ENCODE peak calls at places on chromosome 16, in ten cellular contexts. G is endothelial cell of umbilical vein, W is HCT116, Z is tibial nerve, A is right lobe of liver, Y is thyroid gland, R is prostate gland, U is Peyer's patch, J is IMR-90, S is ovary. T is an unnamed sample. For H3K9me3, the result is how much of the 10 kb centered on the place peaks cover.

GRCh38 chr16:8127096-8127495 is 463.2 kb downstream of the TMEM114 start:
- DNase-seq in Z (no peak), J (no peak), S (no peak), R (no peak), W (no peak), U (no peak), A (no peak), G (no peak), Y (no peak), T (no peak)

GRCh38 chr16:81601008-81601428 is 156.4 kb downstream of the CMIP start:
- DNase-seq in R (peak), Z (no peak), Y (no peak), W (no peak), A (no peak), S (no peak), G (no peak), J (peak), U (no peak), T (no peak)

GRCh38 chr16:583815-584591 is 5.9 kb upstream of the RAB40C start:
- DNase-seq in G (no peak), S (peak), R (no peak), W (no peak), U (no peak), Y (no peak), J (no peak), A (no peak), Z (no peak), T (no peak)

GRCh38 chr16:27853101-27853500 is 210.4 kb downstream of the GSG1L start:
- DNase-seq in R (no peak), J (no peak), Y (peak), U (peak), A (no peak), G (no peak), S (no peak), Z (no peak), W (no peak), T (peak)

GRCh38 chr16:12426122-12426521 is 377.6 kb downstream of the CPPED1 start:
- DNase-seq in G (no peak), J (peak), Y (no peak), W (no peak), A (no peak), Z (no peak), U (no peak), R (no peak), S (no peak), T (no peak)

GRCh38 chr16:57732011-57732410 is 3.6 kb upstream of the KATNB1 start:
- DNase-seq in R (no peak), W (no peak), U (no peak), Z (no peak), Y (no peak), J (peak), S (no peak), A (no peak), G (no peak), T (no peak)

GRCh38 chr16:70736454-70737376 is 50.9 kb upstream of the MTSS2 start:
- DNase-seq in S (no peak), J (peak), Z (no peak), W (no peak), A (no peak), Y (no peak), U (no peak), G (no peak), R (no peak), T (no peak)

GRCh38 chr16:55447231-55447630 is 31.8 kb upstream of the MMP2 start:
- DNase-seq in Y (no peak), W (no peak), R (no peak), G (no peak), Z (no peak), A (no peak), U (no peak), J (no peak), S (no peak), T (no peak)

GRCh38 chr16:82748026-82748425 is 121.3 kb downstream of the CDH13 start:
- DNase-seq in Y (no peak), U (no peak), S (no peak), G (peak), A (no peak), J (peak), W (no peak), R (no peak), Z (no peak), T (no peak)

GRCh38 chr16:19886061-19886792 is 1.6 kb upstream of the GPRC5B start:
- DNase-seq in Z (peak), S (peak), A (peak), J (peak), G (peak), Y (peak), W (peak), R (peak), U (peak), T (peak)

GRCh38 chr16:65572156-65572555 is 450.3 kb upstream of the CDH11 start:
- DNase-seq in S (no peak), Z (no peak), Y (no peak), J (peak), W (no peak), R (no peak), U (no peak), A (no peak), G (peak), T (no peak)

GRCh38 chr16:30535106-30535776 is 583 bp upstream of the ZNF747 start:
- DNase-seq in U (no peak), G (no peak), S (no peak), Z (no peak), A (no peak), J (no peak), Y (no peak), R (no peak), W (no peak), T (no peak)

GRCh38 chr16:20336955-20337354 is 9.6 kb upstream of the GP2 start:
- DNase-seq in S (no peak), W (no peak), U (no peak), Y (no peak), A (no peak), Z (no peak), G (no peak), R (no peak), J (no peak), T (no peak)

GRCh38 chr16:30769379-30770089 is 7.4 kb downstream of the RNF40 start:
- DNase-seq in W (no peak), A (peak), U (peak), R (no peak), Z (no peak), G (no peak), J (no peak), S (no peak), Y (no peak), T (no peak)

GRCh38 chr16:66131156-66131807 is 235.2 kb upstream of the CDH5 start:
- DNase-seq in G (no peak), J (peak), Y (no peak), A (no peak), W (no peak), S (no peak), R (no peak), U (no peak), Z (no peak), T (no peak)

GRCh38 chr16:14302399-14303181 is 231.5 kb downstream of the MRTFB start:
- DNase-seq in A (peak), Y (no peak), W (no peak), G (peak), R (no peak), U (no peak), Z (no peak), S (peak), J (no peak), T (peak)

GRCh38 chr16:15732416-15732815 is 82.4 kb downstream of the NDE1 start:
- DNase-seq in J (peak), G (no peak), R (no peak), S (no peak), A (no peak), W (no peak), Y (no peak), Z (no peak), U (no peak), T (no peak)

GRCh38 chr16:70157105-70157476 is 16.5 kb upstream of the CLEC18C start:
- DNase-seq in A (no peak), W (no peak), Z (no peak), S (no peak), Y (no peak), R (peak), J (no peak), G (peak), U (no peak), T (peak)

GRCh38 chr16:586645-587590 is 2.9 kb upstream of the RAB40C start:
- DNase-seq in W (no peak), Z (no peak), U (no peak), Y (peak), G (no peak), A (peak), S (no peak), R (no peak), J (no peak), T (no peak)

GRCh38 chr16:25014500-25015147 is 545 bp downstream of the ARHGAP17 start:
- DNase-seq in J (peak), W (no peak), R (peak), Z (peak), S (peak), Y (peak), G (peak), A (peak), U (peak), T (peak)

GRCh38 chr16:8237452-8237851 is 352.9 kb downstream of the TMEM114 start:
- DNase-seq in G (no peak), J (no peak), W (no peak), R (no peak), S (no peak), Y (no peak), U (no peak), Z (no peak), A (no peak), T (no peak)

GRCh38 chr16:86222965-86223551 is 287.3 kb upstream of the FOXF1 start:
- DNase-seq in Y (no peak), A (no peak), J (peak), G (peak), S (no peak), U (no peak), Z (no peak), R (no peak), W (no peak), T (peak)

GRCh38 chr16:83717814-83718213 is 90.0 kb upstream of the HSBP1 start:
- DNase-seq in U (no peak), R (no peak), W (no peak), G (peak), A (no peak), Y (no peak), S (no peak), Z (no peak), J (peak), T (peak)

GRCh38 chr16:66847533-66848057 is 3.4 kb downstream of the CA7 start:
- DNase-seq in U (peak), Z (no peak), R (no peak), S (no peak), G (no peak), A (no peak), W (no peak), Y (no peak), J (no peak), T (no peak)

GRCh38 chr16:30644334-30644830 is 6.4 kb upstream of the PRR14 start:
- DNase-seq in R (no peak), G (no peak), U (no peak), A (no peak), J (no peak), W (no peak), S (no peak), Y (no peak), Z (no peak), T (no peak)

GRCh38 chr16:27253526-27253930 is 15.0 kb downstream of the NSMCE1 start:
- DNase-seq in U (peak), S (no peak), A (no peak), W (peak), G (peak), Z (no peak), Y (no peak), R (no peak), J (peak), T (no peak)

GRCh38 chr16:76162046-76162445 is 115.2 kb upstream of the CNTNAP4 start:
- DNase-seq in G (no peak), Z (no peak), W (no peak), J (no peak), Y (no peak), U (no peak), R (no peak), S (no peak), A (no peak), T (no peak)

GRCh38 chr16:31485571-31485970 is 2.6 kb downstream of the SLC5A2 start:
- DNase-seq in G (no peak), U (no peak), J (no peak), W (no peak), Z (no peak), Y (no peak), S (no peak), A (peak), R (no peak), T (no peak)

GRCh38 chr16:23408242-23409201 is 44.5 kb downstream of the COG7 start:
- DNase-seq in G (no peak), Z (peak), Y (peak), A (no peak), J (peak), S (no peak), U (peak), R (peak), W (no peak), T (no peak)

GRCh38 chr16:30356401-30357084 is 1.4 kb upstream of the CD2BP2 start:
- DNase-seq in G (no peak), S (no peak), Y (peak), J (no peak), U (peak), W (no peak), A (peak), R (no peak), Z (no peak), T (no peak)

GRCh38 chr16:68548947-68549346 is 9.9 kb downstream of the ZFP90 start:
- DNase-seq in A (no peak), Y (no peak), S (no peak), U (no peak), R (no peak), J (no peak), Z (no peak), G (no peak), W (no peak), T (no peak)
- H3K9me3 ChIP-seq in A (under half), Y (under half), S (under half), U (under half), R (under half), J (half or more), Z (under half), G (under half), W (under half), T (under half)

DNA sequence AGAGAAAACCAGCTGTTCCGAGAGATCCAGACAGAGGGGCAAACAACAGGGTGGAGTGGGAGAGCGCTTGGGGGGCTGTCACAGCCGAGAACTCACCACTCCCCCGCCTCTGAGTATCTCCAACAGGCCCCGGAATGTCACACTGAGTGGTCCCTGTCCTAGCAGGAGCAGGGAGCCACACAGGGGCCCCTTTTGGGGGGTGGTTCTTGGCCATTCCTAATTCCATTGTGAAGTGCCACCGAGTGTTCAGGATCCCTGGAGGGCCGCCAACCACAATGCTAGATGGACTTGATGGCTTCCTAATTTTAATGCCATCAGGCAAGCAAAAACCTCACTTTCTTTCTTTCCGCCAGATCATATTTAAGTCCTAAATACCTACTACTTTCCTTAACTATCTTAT is 16.8 kb downstream of the ABCA3 start:
- DNase-seq in S (no peak), G (no peak), R (no peak), J (no peak), Y (no peak), A (no peak), W (no peak), Z (no peak), U (no peak), T (no peak)
- TF ChIP-seq POLR2A in S (no peak), G (no peak), R (no peak), J (no peak), Y (no peak), A (no peak), W (no peak), Z (no peak), U (no peak), T (no peak)

GRCh38 chr16:3317315-3317999 is 12.2 kb downstream of the ZNF75A start:
- DNase-seq in S (no peak), W (no peak), A (no peak), U (no peak), J (peak), Y (no peak), G (peak), Z (no peak), R (no peak), T (no peak)
- H3K9me3 ChIP-seq in S (under half), W (under half), A (half or more), U (half or more), J (half or more), Y (under half), G (under half), Z (under half), R (under half), T (half or more)

DNA sequence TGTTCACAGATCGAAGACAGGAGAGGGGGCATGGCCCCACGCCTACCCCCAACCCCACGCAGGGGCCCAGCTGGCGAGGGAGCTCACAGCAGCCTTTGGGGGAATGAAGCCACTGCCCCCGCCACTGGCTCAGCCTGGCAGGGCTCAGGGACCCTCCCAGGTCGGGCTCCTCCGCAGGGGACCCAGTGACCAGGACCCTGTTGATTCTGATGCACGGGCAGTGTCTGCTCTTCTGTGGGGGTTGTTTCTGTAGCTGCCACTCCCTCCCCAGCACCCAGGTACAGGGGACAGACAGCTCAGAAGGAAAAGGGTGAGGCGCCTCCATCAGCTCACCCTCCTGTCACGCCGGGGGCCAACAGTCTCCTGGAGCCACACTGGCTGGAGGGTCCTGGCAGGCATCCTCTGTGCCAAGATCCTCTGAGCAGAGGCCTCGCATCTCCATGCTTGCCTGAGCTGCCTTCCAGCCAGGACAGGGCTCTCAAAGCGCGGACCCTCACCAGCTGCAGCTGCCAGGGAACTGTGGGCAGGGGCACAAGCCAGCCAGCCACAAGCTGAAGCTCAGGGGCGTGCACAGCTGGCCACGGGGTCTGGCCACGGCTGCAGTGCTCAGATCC is 49.1 kb downstream of the ZNF778 start:
- DNase-seq in R (no peak), J (no peak), G (no peak), A (peak), Y (no peak), U (no peak), Z (no peak), W (no peak), S (no peak), T (no peak)
- TF ChIP-seq POLR2A in R (no peak), J (no peak), G (no peak), A (no peak), Y (no peak), U (no peak), Z (no peak), W (no peak), S (no peak), T (no peak)

GRCh38 chr16:35140293-35140986 is 1681.0 kb downstream of the TP53TG3F start:
- DNase-seq in G (no peak), A (no peak), J (no peak), Y (no peak), W (no peak), R (no peak), U (peak), S (no peak), Z (no peak), T (no peak)
- H3K9me3 ChIP-seq in G (under half), A (under half), J (under half), Y (under half), W (under half), R (under half), U (under half), S (under half), Z (under half), T (under half)

DNA sequence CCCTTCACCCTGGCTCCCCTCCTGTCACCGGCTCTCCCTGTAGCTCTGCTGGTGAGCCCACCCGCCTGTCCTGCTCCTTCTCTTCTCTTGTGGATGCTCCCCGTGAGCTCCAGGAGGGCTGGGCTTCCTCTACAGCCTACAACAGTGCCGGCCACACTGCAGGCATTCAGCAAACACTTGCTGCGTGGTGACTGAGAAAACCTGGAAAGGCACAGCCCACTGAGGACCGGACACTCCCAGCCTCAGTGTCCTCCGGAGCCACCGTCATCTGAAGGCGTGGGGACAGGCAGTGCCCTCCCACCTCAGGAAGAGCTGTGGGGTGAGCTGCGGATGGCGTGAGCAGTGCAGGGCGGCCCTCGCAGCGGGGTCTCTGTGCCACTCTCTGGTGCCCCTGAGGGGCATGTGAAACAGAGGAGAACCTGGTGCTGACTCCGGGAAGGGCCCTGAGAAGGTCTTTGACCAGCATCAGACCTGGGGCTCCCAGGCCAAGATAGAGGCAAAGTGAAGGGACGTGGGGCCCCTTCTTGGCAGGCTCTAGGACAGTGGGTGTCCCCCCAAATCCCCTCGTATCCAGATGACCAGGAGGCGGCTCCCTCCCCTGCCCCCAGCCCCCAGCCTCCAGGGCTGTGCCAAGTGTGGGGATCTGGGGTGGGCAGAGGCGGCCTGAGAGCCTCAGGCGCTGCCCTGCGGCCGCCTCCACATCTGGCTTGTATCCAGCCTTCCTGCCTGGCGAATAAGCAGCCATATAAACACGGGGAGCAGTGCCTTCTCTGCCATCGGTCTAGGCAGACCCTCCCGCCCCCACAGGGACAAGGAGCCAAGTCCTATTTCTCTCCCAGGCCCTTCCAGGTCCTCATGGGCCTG is 44.1 kb upstream of the PABPN1L start:
- DNase-seq in Y (no peak), W (no peak), Z (no peak), S (no peak), R (no peak), A (no peak), G (no peak), J (no peak), U (no peak), T (no peak)
- TF ChIP-seq POLR2A in Y (no peak), W (no peak), Z (no peak), S (no peak), R (no peak), A (no peak), G (no peak), J (no peak), U (no peak), T (no peak)

GRCh38 chr16:47565454-47565853 is 104.3 kb downstream of the PHKB start:
- DNase-seq in J (peak), W (no peak), S (no peak), R (no peak), Z (peak), U (peak), G (peak), A (no peak), Y (peak), T (peak)

DNA sequence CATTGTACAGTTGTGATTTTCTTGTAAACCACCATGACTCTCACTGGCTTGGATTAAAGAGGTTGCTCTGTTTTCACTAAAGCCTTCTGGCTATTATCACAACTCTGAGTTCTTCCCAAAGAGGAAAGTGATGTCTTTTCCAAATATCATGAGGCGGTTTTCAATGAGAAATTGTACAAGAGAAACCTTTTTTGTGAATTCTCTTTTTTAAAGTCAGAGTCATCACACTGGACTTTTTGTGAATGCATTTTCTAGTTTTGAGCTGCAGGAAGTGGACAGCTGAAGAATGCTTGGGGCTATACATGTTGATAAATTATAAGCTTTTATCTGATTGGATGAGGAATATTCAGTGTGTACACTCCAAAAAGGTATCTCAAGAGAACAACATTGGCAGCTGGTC is 100.2 kb downstream of the PHKB start:
- DNase-seq in A (no peak), U (no peak), G (no peak), W (no peak), Y (no peak), S (no peak), Z (no peak), R (no peak), J (no peak), T (no peak)
- H3K9me3 ChIP-seq in A (under half), U (under half), G (under half), W (under half), Y (under half), S (under half), Z (under half), R (under half), J (under half), T (under half)

T was measured in suprapubic skin.